ENCODE peak calls at places on chromosomes 12 and 14, in five cellular contexts. U is cardiac muscle cell, S is OCI-LY7, Y is brain microvascular endothelial cell, K is A673. R is an unnamed sample.

GRCh38 chr14:69715725-69716482 is 51.0 kb upstream of the SRSF5 start:
- DNase-seq in U (peak; percentile 97), S (no peak), K (peak; percentile 55), Y (peak; percentile 68), R (peak; percentile 56)

GRCh38 chr12:61915420-61915819 is 344.8 kb upstream of the USP15 start:
- DNase-seq in U (no peak), K (no peak), S (no peak), Y (no peak), R (no peak)

GRCh38 chr12:46372131-46372851 is at the start of gene SLC38A2:
- DNase-seq in U (peak; percentile 96), S (peak; percentile 93), Y (peak; percentile 94), K (peak; percentile 96), R (peak; percentile 99)

GRCh38 chr12:6430124-6430989 is 14.4 kb upstream of the CD27 start:
- DNase-seq in K (peak; percentile 94), U (peak; percentile 100), Y (peak; percentile 87), S (peak; percentile 41), R (peak; percentile 97)

GRCh38 chr14:74514471-74514932 is 20.9 kb downstream of the ISCA2 start:
- DNase-seq in Y (peak; percentile 78), U (peak; percentile 78), K (no peak), S (no peak), R (no peak)

GRCh38 chr12:15629108-15629507 is 160.1 kb downstream of the EPS8 start:
- DNase-seq in U (peak; percentile 99), Y (peak; percentile 98), S (no peak), K (peak; percentile 36), R (peak; percentile 99)

GRCh38 chr14:41830679-41831078 is 224.0 kb downstream of the LRFN5 start:
- DNase-seq in S (no peak), Y (no peak), U (peak; percentile 72), K (peak; percentile 37), R (peak; percentile 65)

GRCh38 chr12:16949351-16949750 is 343.4 kb upstream of the LMO3 start:
- DNase-seq in U (no peak), Y (no peak), K (peak; percentile 62), S (no peak), R (no peak)

GRCh38 chr14:104935955-104936354 is 11.3 kb downstream of the PLD4 start:
- DNase-seq in Y (no peak), S (no peak), K (no peak), U (no peak), R (no peak)

GRCh38 chr12:67038486-67038885 is 230.7 kb upstream of the CAND1 start:
- DNase-seq in U (no peak), S (no peak), Y (no peak), K (no peak), R (no peak)

GRCh38 chr14:23430733-23431105 is 4.7 kb downstream of the MYH7 start:
- DNase-seq in U (peak; percentile 12), K (peak; percentile 47), S (no peak), Y (peak; percentile 27), R (peak; percentile 14)
- TF ChIP-seq CTCF in U (no peak), K (no peak), S (no peak), Y (no peak), R (no peak)

GRCh38 chr12:124381454-124382207 is 86.7 kb downstream of the RFLNA start:
- DNase-seq in K (no peak), U (peak; percentile 90), S (no peak), Y (peak; percentile 78), R (peak; percentile 70)
- H3K4me3 ChIP-seq in K (no peak overlapping the region), U (no peak overlapping the region), S (no peak overlapping the region), Y (no peak overlapping the region), R (no peak overlapping the region)

DNA sequence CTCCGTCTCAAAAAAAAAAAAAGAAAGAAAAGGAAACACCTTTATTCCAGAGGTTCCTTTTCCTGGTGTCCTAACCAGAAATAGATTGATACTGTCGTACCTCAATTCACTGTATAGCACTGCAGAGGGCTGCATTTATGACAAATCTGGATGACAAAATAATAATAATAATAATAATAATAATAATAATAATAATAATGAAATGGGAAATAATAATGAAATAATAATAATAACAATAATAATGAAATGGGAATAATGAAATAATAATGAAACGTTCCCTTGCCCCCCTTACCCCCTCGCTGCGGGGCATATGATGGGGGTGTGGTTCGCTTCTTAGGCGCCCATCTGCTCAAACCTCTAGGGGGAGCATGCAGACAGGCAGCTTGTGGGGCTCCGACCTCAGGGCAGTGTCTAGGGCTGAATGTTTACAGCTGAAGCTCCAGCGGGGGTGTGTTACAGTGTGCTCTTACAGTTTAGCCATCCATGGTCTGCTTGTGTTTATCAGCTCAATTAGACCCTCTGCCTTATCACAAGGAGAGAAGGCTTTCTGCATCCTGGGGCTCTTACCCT is 1088.3 kb upstream of the SEL1L start:
- DNase-seq in K (no peak), U (no peak), S (no peak), Y (no peak), R (no peak)
- TF ChIP-seq CTCF in K (peak; percentile 14), U (no peak), S (peak; percentile 25), Y (no peak), R (no peak)

GRCh38 chr12:54386781-54387467 is 2.4 kb upstream of the ZNF385A start:
- DNase-seq in K (no peak), Y (no peak), S (no peak), U (no peak), R (no peak)

GRCh38 chr12:54383041-54383609 is 1.4 kb downstream of the ZNF385A start:
- DNase-seq in Y (peak; percentile 89), U (peak; percentile 50), S (no peak), K (no peak), R (peak; percentile 98)

GRCh38 chr12:54388214-54389138 is 3.9 kb upstream of the ZNF385A start:
- DNase-seq in S (no peak), U (no peak), Y (no peak), K (no peak), R (no peak)

GRCh38 chr12:54384591-54385041 is at the start of gene ZNF385A:
- DNase-seq in Y (no peak), K (no peak), S (peak; percentile 67), U (no peak), R (no peak)

DNA sequence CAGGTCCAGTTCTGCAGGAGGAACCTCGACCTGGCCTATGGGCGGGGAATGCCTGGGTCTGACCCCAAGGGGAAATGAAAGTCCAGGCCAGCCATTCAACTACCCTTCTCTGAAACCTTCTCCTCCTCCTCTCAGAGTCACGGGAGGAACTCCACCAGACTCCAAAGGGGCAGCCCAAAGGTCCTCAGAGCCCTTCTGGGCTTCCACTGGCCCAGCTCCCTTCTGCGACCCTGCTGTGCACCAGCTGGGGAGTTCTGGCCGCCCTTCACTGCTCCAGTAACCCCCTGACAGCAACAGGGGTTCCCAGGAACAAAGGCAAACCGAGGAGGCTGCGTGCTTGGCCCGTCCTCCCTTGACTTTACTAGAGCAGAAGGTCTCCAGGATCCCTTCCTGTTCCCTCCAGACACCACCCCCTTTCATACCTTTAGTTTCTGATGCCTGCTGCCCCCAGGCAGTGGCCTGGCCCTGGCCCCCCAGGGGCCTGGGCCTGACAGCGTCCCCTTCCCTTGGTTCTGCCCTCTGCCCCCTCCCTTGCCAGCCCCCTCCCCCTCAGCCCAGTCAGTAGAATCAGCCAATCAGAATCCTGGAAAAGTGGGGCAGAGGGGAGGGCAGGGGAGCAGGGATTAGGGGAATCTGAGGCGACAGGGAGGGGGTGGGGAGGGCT is 850 bp upstream of the ZNF385A start:
- DNase-seq in K (no peak), S (peak; percentile 31), Y (no peak), U (no peak), R (no peak)
- H3K4me3 ChIP-seq in K (no peak overlapping the region), S (peak overlapping the region; percentile 8), Y (no peak overlapping the region), U (no peak overlapping the region), R (no peak overlapping the region)

R was measured in foreskin fibroblast.